ENCODE peak calls at places on chromosome 1, in eight cellular contexts. C is SK-N-SH, P is HCT116, U is A549, L is H1, Y is K562, O is GM12878, R is HepG2. T is an unnamed sample.

GRCh38 chr1:34055828-34056227 is 109.2 kb downstream of the CSMD2 start:
- DNase-seq in C (no peak), P (no peak), U (no peak), L (no peak), Y (no peak), O (no peak), R (no peak), T (no peak)

GRCh38 chr1:92940541-92940940 is 20.7 kb downstream of the DIPK1A start:
- DNase-seq in C (no peak), P (no peak), U (no peak), L (no peak), Y (no peak), O (no peak), R (no peak), T (no peak)

GRCh38 chr1:198220428-198220827 is 63.6 kb downstream of the NEK7 start:
- DNase-seq in C (no peak), P (peak; percentile 82), U (no peak), L (no peak), Y (no peak), O (no peak), R (no peak), T (peak; percentile 98)

GRCh38 chr1:72235062-72235461 is 47.3 kb downstream of the NEGR1 start:
- DNase-seq in C (no peak), P (no peak), U (no peak), L (no peak), Y (no peak), O (no peak), R (peak; percentile 78), T (no peak)

GRCh38 chr1:29517251-29518080 is 281.1 kb downstream of the PTPRU start:
- DNase-seq in C (no peak), P (no peak), U (no peak), L (no peak), Y (no peak), O (no peak), R (no peak), T (no peak)

GRCh38 chr1:1302951-1303509 is 4.7 kb downstream of the ACAP3 start:
- DNase-seq in C (no peak), P (no peak), U (no peak), L (no peak), Y (no peak), O (no peak), R (no peak), T (no peak)

GRCh38 chr1:19639999-19640362 is 4.1 kb upstream of the NBL1 start:
- DNase-seq in C (no peak), P (no peak), U (peak; percentile 36), L (no peak), Y (no peak), O (no peak), R (peak; percentile 58), T (no peak)

GRCh38 chr1:48291421-48291820 is 68.9 kb downstream of the SLC5A9 start:
- DNase-seq in C (no peak), P (no peak), U (no peak), L (no peak), Y (no peak), O (no peak), R (no peak), T (no peak)

GRCh38 chr1:150877220-150877516 is 769 bp upstream of the ARNT start:
- DNase-seq in C (no peak), P (no peak), U (no peak), L (no peak), Y (peak; percentile 25), O (no peak), R (peak; percentile 5), T (no peak)

GRCh38 chr1:114700026-114700600 is 4.8 kb upstream of the AMPD1 start:
- DNase-seq in C (no peak), P (no peak), U (no peak), L (no peak), Y (no peak), O (no peak), R (no peak), T (no peak)

GRCh38 chr1:211632808-211633522 is 42.5 kb downstream of the NEK2 start:
- DNase-seq in C (no peak), P (no peak), U (no peak), L (no peak), Y (no peak), O (no peak), R (no peak), T (no peak)

GRCh38 chr1:63622847-63623566 is 29.8 kb downstream of the PGM1 start:
- DNase-seq in C (no peak), P (no peak), U (no peak), L (no peak), Y (no peak), O (peak; percentile 3), R (no peak), T (no peak)

GRCh38 chr1:151801310-151801820 is 3.9 kb downstream of the LINGO4 start:
- DNase-seq in C (no peak), P (no peak), U (no peak), L (no peak), Y (no peak), O (no peak), R (no peak), T (no peak)

GRCh38 chr1:40625076-40625475 is 40.4 kb downstream of the RIMS3 start:
- DNase-seq in C (no peak), P (no peak), U (no peak), L (no peak), Y (no peak), O (no peak), R (peak; percentile 18), T (no peak)

GRCh38 chr1:12453400-12454343 is 164.3 kb downstream of the DHRS3 start:
- DNase-seq in C (no peak), P (no peak), U (no peak), L (no peak), Y (peak; percentile 58), O (no peak), R (peak; percentile 86), T (peak; percentile 31)

GRCh38 chr1:92410706-92411105 is 76.0 kb downstream of the GFI1 start:
- DNase-seq in C (no peak), P (no peak), U (no peak), L (no peak), Y (peak; percentile 41), O (no peak), R (no peak), T (no peak)

GRCh38 chr1:34267326-34267725 is 90.6 kb downstream of the C1orf94 start:
- DNase-seq in C (no peak), P (no peak), U (no peak), L (no peak), Y (no peak), O (no peak), R (no peak), T (no peak)

GRCh38 chr1:37741130-37741529 is 23.8 kb downstream of the EPHA10 start:
- DNase-seq in C (no peak), P (peak; percentile 8), U (no peak), L (no peak), Y (no peak), O (no peak), R (no peak), T (no peak)

GRCh38 chr1:8204823-8205222 is 113.1 kb upstream of the SLC45A1 start:
- DNase-seq in C (no peak), P (no peak), U (no peak), L (no peak), Y (no peak), O (no peak), R (no peak), T (no peak)

GRCh38 chr1:116425987-116426386 is 52.9 kb downstream of the ATP1A1 start:
- DNase-seq in C (no peak), P (no peak), U (no peak), L (no peak), Y (no peak), O (no peak), R (no peak), T (no peak)

DNA sequence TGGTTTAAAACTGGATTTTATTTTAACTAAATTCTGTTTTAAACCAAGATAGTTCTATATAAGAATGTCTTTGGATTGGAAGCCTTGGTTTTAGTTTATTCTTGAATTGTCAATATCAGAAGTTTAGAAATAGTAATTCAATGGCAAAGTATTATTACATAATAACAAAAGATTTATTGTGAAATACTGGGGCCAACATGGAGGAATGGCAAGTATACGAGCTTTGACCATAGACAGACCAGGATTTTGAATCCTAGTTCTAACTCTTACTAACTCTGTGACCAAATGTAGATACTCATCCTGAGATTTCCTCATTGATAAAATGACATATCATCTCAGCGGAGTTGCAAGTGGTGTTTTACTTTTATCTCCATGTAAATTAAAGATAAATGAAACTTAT is 63.3 kb downstream of the CAMSAP2 start:
- DNase-seq in C (no peak), P (no peak), U (no peak), L (no peak), Y (no peak), O (no peak), R (no peak), T (no peak)
- H3K4me2 ChIP-seq in C (no peak overlapping the region), P (no peak overlapping the region), U (no peak overlapping the region), L (no peak overlapping the region), Y (no peak overlapping the region), O (no peak overlapping the region), R (no peak overlapping the region), T (no peak overlapping the region)

GRCh38 chr1:87178451-87178850 is 150.2 kb upstream of the LMO4 start:
- DNase-seq in C (no peak), P (no peak), U (no peak), L (no peak), Y (no peak), O (no peak), R (no peak), T (no peak)
- TF ChIP-seq MAX in C (no peak), P (no peak), U (no peak), L (no peak), Y (no peak), O (no peak), R (no peak), T (no peak)

DNA sequence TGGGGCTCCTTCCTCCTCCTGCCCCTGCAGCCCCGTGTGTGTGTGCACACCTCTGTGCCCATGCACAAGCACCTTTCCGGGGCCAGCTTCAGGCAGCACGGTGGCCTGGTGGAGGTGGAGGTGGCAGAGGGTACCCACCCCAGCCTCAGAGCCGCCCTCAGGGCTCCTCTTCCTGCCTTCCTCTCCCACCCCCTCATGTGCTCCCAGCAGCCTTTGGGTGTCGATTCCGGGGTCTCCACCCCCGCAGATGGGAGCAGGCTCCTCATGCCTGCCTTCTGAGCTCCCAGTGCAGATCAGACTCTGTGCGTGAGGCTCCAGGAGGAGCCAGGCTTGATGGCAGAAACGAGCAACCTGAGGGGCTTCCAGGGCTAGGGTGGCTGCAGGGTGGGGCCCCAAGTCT is 29.2 kb upstream of the PLCH2 start:
- DNase-seq in C (no peak), P (no peak), U (no peak), L (no peak), Y (no peak), O (no peak), R (no peak), T (no peak)
- H3K4me2 ChIP-seq in C (no peak overlapping the region), P (no peak overlapping the region), U (peak overlapping the region; percentile 41), L (no peak overlapping the region), Y (no peak overlapping the region), O (no peak overlapping the region), R (no peak overlapping the region), T (no peak overlapping the region)

DNA sequence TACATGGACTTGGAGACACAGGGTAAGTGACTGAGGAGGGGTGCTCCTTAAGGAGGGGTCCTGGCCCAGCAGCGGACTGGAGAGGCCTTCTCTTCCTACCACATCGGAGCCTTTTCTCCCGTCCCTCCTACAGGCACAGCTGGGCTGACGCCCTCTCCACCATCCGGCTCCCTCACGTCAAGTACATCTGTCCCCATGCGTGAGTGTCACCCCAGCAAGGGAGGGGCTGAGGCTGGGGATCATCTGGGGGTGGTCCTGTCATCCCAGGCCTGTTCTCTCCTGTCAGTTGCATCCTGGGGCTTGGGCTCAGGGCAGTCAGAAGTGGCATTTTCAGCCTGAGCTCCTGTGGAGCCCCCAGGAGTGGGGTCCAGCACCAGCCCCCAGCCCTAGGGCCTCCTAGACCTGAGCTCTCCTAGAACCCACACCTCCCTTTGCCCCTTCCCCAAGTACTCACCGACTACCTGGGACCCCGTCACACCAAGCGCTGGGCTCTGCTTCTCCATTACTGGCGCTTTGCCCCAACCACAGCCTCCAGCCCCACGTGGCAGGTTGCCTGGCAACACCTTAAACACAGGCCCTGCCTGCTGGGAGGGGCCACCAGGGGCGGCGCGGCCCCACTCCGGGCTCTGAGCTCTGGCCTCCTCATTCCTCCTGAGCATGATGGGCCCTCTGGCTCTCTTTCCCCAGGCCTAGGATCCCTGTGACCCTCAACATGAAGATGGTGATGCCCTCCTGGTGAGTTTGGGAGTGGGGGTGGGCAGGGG is 2.3 kb downstream of the LYPLA2 start:
- DNase-seq in C (peak; percentile 53), P (no peak), U (no peak), L (no peak), Y (peak; percentile 73), O (no peak), R (no peak), T (no peak)
- TF ChIP-seq MAX in C (no peak), P (no peak), U (no peak), L (no peak), Y (peak; percentile 95), O (no peak), R (no peak), T (no peak)